ENCODE peak calls at places on chromosomes 4 and X, in seven cellular contexts. K is activated CD8-positive, alpha-beta memory T cell treated with anti-CD3 and anti-CD28 coated beads, Interleukin-2, amount 50 U/mL, for 48 hours; L is WTC11; C is neural progenitor cell; D is ecto neural progenitor cell; O is A549; J is mesendoderm. F is an unnamed sample.

GRCh38 chr4:8353912-8354453 is 84.4 kb downstream of the HTRA3 start:
- DNase-seq in C (no peak), K (no peak), L (no peak), J (no peak), O (no peak), D (no peak), F (no peak)

GRCh38 chrX:65932173-65933084 is 107.5 kb downstream of the VSIG4 start:
- DNase-seq in C (peak), K (no peak), D (no peak), L (peak), O (no peak), J (peak), F (no peak)

GRCh38 chr4:55284331-55284730 is 61.7 kb upstream of the SRD5A3 start:
- DNase-seq in C (no peak), O (no peak), K (no peak), D (no peak), J (no peak), L (no peak), F (no peak)

GRCh38 chr4:183797445-183798248 is 107.5 kb upstream of the STOX2 start:
- DNase-seq in O (peak), J (peak), L (peak), K (peak), D (peak), C (peak), F (no peak)

GRCh38 chrX:290476-291166 is 9.4 kb downstream of the PLCXD1 start:
- DNase-seq in J (no peak), L (no peak), O (no peak), C (no peak), K (no peak), D (no peak), F (no peak)

GRCh38 chr4:15007201-15007600 is 4.9 kb downstream of the CPEB2 start:
- DNase-seq in C (no peak), K (no peak), D (no peak), O (no peak), J (peak), L (no peak), F (no peak)

GRCh38 chr4:42360158-42360557 is 37.1 kb upstream of the SHISA3 start:
- DNase-seq in D (no peak), C (no peak), L (no peak), O (no peak), K (no peak), J (no peak), F (no peak)

GRCh38 chr4:86972997-86973396 is 38.2 kb downstream of the AFF1 start:
- DNase-seq in O (no peak), K (no peak), C (no peak), J (peak), D (no peak), L (peak), F (no peak)

GRCh38 chr4:7906171-7906581 is 33.5 kb downstream of the AFAP1 start:
- DNase-seq in D (no peak), K (no peak), J (no peak), C (no peak), L (no peak), O (no peak), F (no peak)

GRCh38 chr4:170931326-170931725 is 841.6 kb upstream of the AADAT start:
- DNase-seq in C (no peak), O (no peak), L (no peak), D (no peak), K (no peak), J (no peak), F (no peak)

GRCh38 chr4:88969271-88969670 is 87.7 kb downstream of the FAM13A start:
- DNase-seq in D (no peak), J (no peak), C (no peak), K (no peak), L (no peak), O (no peak), F (no peak)

GRCh38 chr4:54439831-54440243 is 210.7 kb downstream of the PDGFRA start:
- DNase-seq in K (no peak), C (peak), L (no peak), O (no peak), D (peak), J (no peak), F (no peak)

GRCh38 chr4:14559641-14560040 is 442.6 kb upstream of the CPEB2 start:
- DNase-seq in D (no peak), L (no peak), K (no peak), C (no peak), O (no peak), J (no peak), F (no peak)

GRCh38 chr4:62457356-62457755 is 1257.2 kb downstream of the ADGRL3 start:
- DNase-seq in C (no peak), D (no peak), O (no peak), J (peak), L (no peak), K (no peak), F (no peak)

GRCh38 chrX:119249836-119250340 is 13.8 kb downstream of the PGRMC1 start:
- DNase-seq in L (no peak), O (no peak), D (no peak), K (no peak), J (no peak), C (no peak), F (no peak)

GRCh38 chr4:48153791-48154550 is 19.9 kb upstream of the TXK start:
- DNase-seq in C (no peak), J (no peak), L (no peak), O (no peak), D (no peak), K (no peak), F (no peak)

GRCh38 chrX:103530540-103530939 is 11.3 kb upstream of the RAB40A start:
- DNase-seq in J (no peak), L (no peak), O (no peak), C (no peak), D (no peak), K (no peak), F (no peak)

GRCh38 chr4:88054909-88055308 is 47.5 kb downstream of the PKD2 start:
- DNase-seq in O (peak), L (peak), D (no peak), K (no peak), J (peak), C (peak), F (no peak)

GRCh38 chrX:19659929-19660328 is 144.6 kb upstream of the MAP3K15 start:
- DNase-seq in L (no peak), D (no peak), C (no peak), J (no peak), O (no peak), K (no peak), F (no peak)

GRCh38 chr4:150133605-150134004 is 55.4 kb downstream of the DCLK2 start:
- DNase-seq in K (no peak), J (no peak), C (no peak), O (no peak), D (no peak), L (no peak), F (no peak)

GRCh38 chrX:152813211-152813610 is 17.3 kb downstream of the CETN2 start:
- DNase-seq in K (no peak), J (no peak), D (no peak), O (no peak), L (no peak), C (no peak), F (no peak)

GRCh38 chr4:102322736-102323135 is 22.5 kb downstream of the SLC39A8 start:
- DNase-seq in K (no peak), C (peak), D (no peak), J (peak), O (no peak), L (no peak), F (no peak)

GRCh38 chr4:45442466-45442865 is 681.4 kb downstream of the GABRG1 start:
- DNase-seq in O (no peak), K (no peak), C (peak), D (no peak), L (no peak), J (peak), F (no peak)

GRCh38 chr4:76306882-76307669 is 543 bp downstream of the STBD1 start:
- DNase-seq in J (peak), L (peak), K (peak), C (peak), O (peak), D (peak), F (no peak)

GRCh38 chr4:22959483-22959882 is 266.7 kb downstream of the GBA3 start:
- DNase-seq in C (no peak), O (no peak), D (no peak), L (no peak), J (no peak), K (no peak), F (no peak)

GRCh38 chr4:118033148-118034060 is 882 bp upstream of the NDST3 start:
- DNase-seq in C (peak), K (no peak), D (peak), J (peak), L (peak), O (peak), F (peak)